ENCODE peak calls at places on chromosomes 7 and 10, in nine cellular contexts. One of them, this sample, is unnamed.

GRCh38 chr7:30406664-30407425 is 71.7 kb downstream of the NOD1 start:
- DNase-seq in endothelial cell of umbilical vein: no peak
- DNase-seq in GM12891: no peak
- DNase-seq in transverse colon: no peak
- DNase-seq in gastrocnemius medialis: peak; percentile 84
- DNase-seq in heart left ventricle: no peak
- DNase-seq in Peyer's patch: no peak
- DNase-seq in H54: no peak
- DNase-seq in ovary: no peak
- DNase-seq in this sample: no peak

GRCh38 chr7:85489498-85489897 is 302.6 kb upstream of the SEMA3D start:
- DNase-seq in transverse colon: no peak
- DNase-seq in gastrocnemius medialis: no peak
- DNase-seq in Peyer's patch: no peak
- DNase-seq in heart left ventricle: no peak
- DNase-seq in H54: no peak
- DNase-seq in ovary: no peak
- DNase-seq in endothelial cell of umbilical vein: no peak
- DNase-seq in GM12891: no peak
- DNase-seq in this sample: no peak

GRCh38 chr7:140062118-140062527 is 628 bp downstream of the PARP12 start:
- DNase-seq in GM12891: no peak
- DNase-seq in heart left ventricle: peak; percentile 51
- DNase-seq in transverse colon: peak; percentile 50
- DNase-seq in Peyer's patch: peak; percentile 73
- DNase-seq in endothelial cell of umbilical vein: peak; percentile 46
- DNase-seq in gastrocnemius medialis: no peak
- DNase-seq in H54: no peak
- DNase-seq in ovary: peak; percentile 37
- DNase-seq in this sample: no peak

GRCh38 chr10:96986200-96986856 is 154.2 kb downstream of the LCOR start:
- DNase-seq in transverse colon: no peak
- DNase-seq in heart left ventricle: no peak
- DNase-seq in ovary: no peak
- DNase-seq in Peyer's patch: no peak
- DNase-seq in endothelial cell of umbilical vein: no peak
- DNase-seq in GM12891: no peak
- DNase-seq in gastrocnemius medialis: no peak
- DNase-seq in H54: no peak
- DNase-seq in this sample: no peak

GRCh38 chr10:77036993-77037734 is 600.4 kb downstream of the KCNMA1 start:
- DNase-seq in H54: peak; percentile 13
- DNase-seq in endothelial cell of umbilical vein: peak; percentile 25
- DNase-seq in Peyer's patch: no peak
- DNase-seq in GM12891: no peak
- DNase-seq in ovary: no peak
- DNase-seq in transverse colon: no peak
- DNase-seq in gastrocnemius medialis: no peak
- DNase-seq in heart left ventricle: no peak
- DNase-seq in this sample: no peak

GRCh38 chr7:151017953-151018420 is 6.3 kb downstream of the ATG9B start:
- DNase-seq in H54: no peak
- DNase-seq in GM12891: peak; percentile 82
- DNase-seq in heart left ventricle: no peak
- DNase-seq in transverse colon: peak; percentile 77
- DNase-seq in endothelial cell of umbilical vein: peak; percentile 58
- DNase-seq in Peyer's patch: peak; percentile 89
- DNase-seq in ovary: peak; percentile 74
- DNase-seq in gastrocnemius medialis: no peak
- DNase-seq in this sample: peak; percentile 59

GRCh38 chr10:17958049-17958448 is 6.3 kb downstream of the SLC39A12 start:
- DNase-seq in heart left ventricle: no peak
- DNase-seq in Peyer's patch: no peak
- DNase-seq in GM12891: no peak
- DNase-seq in gastrocnemius medialis: no peak
- DNase-seq in endothelial cell of umbilical vein: no peak
- DNase-seq in H54: no peak
- DNase-seq in transverse colon: no peak
- DNase-seq in ovary: no peak
- DNase-seq in this sample: no peak

GRCh38 chr10:71269301-71270288 is 49.5 kb upstream of the SLC29A3 start:
- DNase-seq in H54: no peak
- DNase-seq in ovary: no peak
- DNase-seq in transverse colon: no peak
- DNase-seq in endothelial cell of umbilical vein: no peak
- DNase-seq in gastrocnemius medialis: no peak
- DNase-seq in Peyer's patch: no peak
- DNase-seq in GM12891: no peak
- DNase-seq in heart left ventricle: peak; percentile 63
- DNase-seq in this sample: no peak

GRCh38 chr7:6306471-6306870 is 34.0 kb upstream of the CYTH3 start:
- DNase-seq in ovary: no peak
- DNase-seq in gastrocnemius medialis: no peak
- DNase-seq in GM12891: no peak
- DNase-seq in H54: peak; percentile 83
- DNase-seq in endothelial cell of umbilical vein: peak; percentile 26
- DNase-seq in heart left ventricle: no peak
- DNase-seq in transverse colon: no peak
- DNase-seq in Peyer's patch: no peak
- DNase-seq in this sample: no peak

GRCh38 chr7:38909870-38910269 is 879 bp upstream of the VPS41 start:
- DNase-seq in gastrocnemius medialis: no peak
- DNase-seq in Peyer's patch: no peak
- DNase-seq in GM12891: no peak
- DNase-seq in transverse colon: no peak
- DNase-seq in H54: no peak
- DNase-seq in endothelial cell of umbilical vein: no peak
- DNase-seq in heart left ventricle: no peak
- DNase-seq in ovary: no peak
- DNase-seq in this sample: no peak

GRCh38 chr7:38907066-38907465 is 1.9 kb downstream of the VPS41 start:
- DNase-seq in GM12891: no peak
- DNase-seq in H54: no peak
- DNase-seq in heart left ventricle: no peak
- DNase-seq in ovary: no peak
- DNase-seq in transverse colon: no peak
- DNase-seq in Peyer's patch: no peak
- DNase-seq in gastrocnemius medialis: no peak
- DNase-seq in endothelial cell of umbilical vein: no peak
- DNase-seq in this sample: no peak

GRCh38 chr7:38903057-38903456 is 5.9 kb downstream of the VPS41 start:
- DNase-seq in GM12891: no peak
- DNase-seq in endothelial cell of umbilical vein: no peak
- DNase-seq in gastrocnemius medialis: no peak
- DNase-seq in heart left ventricle: no peak
- DNase-seq in ovary: no peak
- DNase-seq in H54: no peak
- DNase-seq in Peyer's patch: no peak
- DNase-seq in transverse colon: no peak
- DNase-seq in this sample: no peak

GRCh38 chr7:38905026-38905759 is 3.8 kb downstream of the VPS41 start:
- DNase-seq in transverse colon: no peak
- DNase-seq in endothelial cell of umbilical vein: no peak
- DNase-seq in gastrocnemius medialis: no peak
- DNase-seq in H54: no peak
- DNase-seq in heart left ventricle: no peak
- DNase-seq in GM12891: peak; percentile 20
- DNase-seq in ovary: no peak
- DNase-seq in Peyer's patch: no peak
- DNase-seq in this sample: no peak

GRCh38 chr7:38908759-38909335 is at the start of gene VPS41:
- DNase-seq in Peyer's patch: peak; percentile 94
- DNase-seq in H54: peak; percentile 92
- DNase-seq in heart left ventricle: peak; percentile 75
- DNase-seq in transverse colon: peak; percentile 86
- DNase-seq in GM12891: peak; percentile 60
- DNase-seq in endothelial cell of umbilical vein: peak; percentile 75
- DNase-seq in ovary: peak; percentile 76
- DNase-seq in gastrocnemius medialis: peak; percentile 59
- DNase-seq in this sample: peak; percentile 79
- TF ChIP-seq POLR2A in Peyer's patch: no peak
- TF ChIP-seq POLR2A in H54: peak; percentile 36
- TF ChIP-seq POLR2A in heart left ventricle: no peak
- TF ChIP-seq POLR2A in transverse colon: peak; percentile 35
- TF ChIP-seq POLR2A in GM12891: peak; percentile 69
- TF ChIP-seq POLR2A in endothelial cell of umbilical vein: peak; percentile 41
- TF ChIP-seq POLR2A in ovary: no peak
- TF ChIP-seq POLR2A in gastrocnemius medialis: no peak
- TF ChIP-seq POLR2A in this sample: no peak

GRCh38 chr10:125155669-125156068 is 4.7 kb downstream of the CTBP2 start:
- DNase-seq in gastrocnemius medialis: no peak
- DNase-seq in heart left ventricle: no peak
- DNase-seq in GM12891: no peak
- DNase-seq in ovary: no peak
- DNase-seq in Peyer's patch: peak; percentile 26
- DNase-seq in H54: no peak
- DNase-seq in endothelial cell of umbilical vein: no peak
- DNase-seq in transverse colon: no peak
- DNase-seq in this sample: no peak

GRCh38 chr10:125152646-125153368 is 7.6 kb downstream of the CTBP2 start:
- DNase-seq in heart left ventricle: peak; percentile 81
- DNase-seq in transverse colon: peak; percentile 74
- DNase-seq in H54: no peak
- DNase-seq in Peyer's patch: no peak
- DNase-seq in gastrocnemius medialis: no peak
- DNase-seq in GM12891: no peak
- DNase-seq in endothelial cell of umbilical vein: peak; percentile 65
- DNase-seq in ovary: no peak
- DNase-seq in this sample: peak; percentile 49

GRCh38 chr10:125155101-125155500 is 5.3 kb downstream of the CTBP2 start:
- DNase-seq in gastrocnemius medialis: no peak
- DNase-seq in ovary: no peak
- DNase-seq in GM12891: no peak
- DNase-seq in transverse colon: no peak
- DNase-seq in heart left ventricle: no peak
- DNase-seq in Peyer's patch: no peak
- DNase-seq in H54: no peak
- DNase-seq in endothelial cell of umbilical vein: peak; percentile 78
- DNase-seq in this sample: no peak

GRCh38 chr10:125154529-125154928 is 5.8 kb downstream of the CTBP2 start:
- DNase-seq in H54: no peak
- DNase-seq in heart left ventricle: no peak
- DNase-seq in GM12891: no peak
- DNase-seq in endothelial cell of umbilical vein: no peak
- DNase-seq in gastrocnemius medialis: no peak
- DNase-seq in Peyer's patch: no peak
- DNase-seq in ovary: no peak
- DNase-seq in transverse colon: no peak
- DNase-seq in this sample: no peak

DNA sequence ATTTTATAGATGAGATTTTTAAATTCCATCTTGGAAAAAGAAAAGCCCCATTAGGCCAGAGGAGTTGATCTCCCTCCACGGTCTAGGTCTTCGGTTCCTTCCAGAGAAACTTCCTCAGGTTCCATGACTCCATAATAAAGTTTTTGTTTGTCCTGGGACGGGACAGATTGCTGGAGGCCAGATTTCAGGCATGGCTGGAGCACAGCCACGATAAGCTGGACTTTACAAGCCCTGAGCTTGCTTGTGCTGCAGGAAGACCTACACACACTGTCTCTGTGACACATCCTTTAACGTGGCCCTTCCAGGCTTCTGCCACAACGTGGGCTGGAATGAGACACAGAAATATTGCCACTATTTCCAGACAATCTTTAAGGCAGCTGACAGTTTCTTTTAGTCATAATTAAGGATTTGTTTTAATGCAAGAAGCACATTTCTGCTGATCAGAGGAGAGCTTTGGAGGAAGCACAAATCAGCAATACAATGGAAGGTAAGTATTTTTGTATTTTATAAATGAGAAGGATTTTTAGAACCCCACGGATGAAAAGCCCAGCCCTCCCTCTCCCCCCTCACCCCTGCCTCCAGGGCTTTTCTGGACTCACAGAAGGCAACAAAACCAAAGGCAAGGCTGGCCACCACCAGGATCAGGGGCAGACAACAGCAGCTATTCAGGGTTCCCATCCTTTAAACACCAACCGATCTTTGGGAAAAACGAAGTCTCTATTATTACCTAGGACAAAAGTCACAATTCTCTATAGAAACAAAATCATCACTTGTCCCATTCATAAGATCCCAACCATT is 6.5 kb downstream of the CTBP2 start:
- DNase-seq in ovary: no peak
- DNase-seq in heart left ventricle: no peak
- DNase-seq in gastrocnemius medialis: no peak
- DNase-seq in Peyer's patch: no peak
- DNase-seq in H54: no peak
- DNase-seq in transverse colon: no peak
- DNase-seq in GM12891: no peak
- DNase-seq in endothelial cell of umbilical vein: peak; percentile 42
- DNase-seq in this sample: peak; percentile 51
- TF ChIP-seq POLR2A in ovary: no peak
- TF ChIP-seq POLR2A in heart left ventricle: no peak
- TF ChIP-seq POLR2A in gastrocnemius medialis: no peak
- TF ChIP-seq POLR2A in Peyer's patch: no peak
- TF ChIP-seq POLR2A in H54: no peak
- TF ChIP-seq POLR2A in transverse colon: no peak
- TF ChIP-seq POLR2A in GM12891: no peak
- TF ChIP-seq POLR2A in endothelial cell of umbilical vein: no peak
- TF ChIP-seq POLR2A in this sample: no peak

DNA sequence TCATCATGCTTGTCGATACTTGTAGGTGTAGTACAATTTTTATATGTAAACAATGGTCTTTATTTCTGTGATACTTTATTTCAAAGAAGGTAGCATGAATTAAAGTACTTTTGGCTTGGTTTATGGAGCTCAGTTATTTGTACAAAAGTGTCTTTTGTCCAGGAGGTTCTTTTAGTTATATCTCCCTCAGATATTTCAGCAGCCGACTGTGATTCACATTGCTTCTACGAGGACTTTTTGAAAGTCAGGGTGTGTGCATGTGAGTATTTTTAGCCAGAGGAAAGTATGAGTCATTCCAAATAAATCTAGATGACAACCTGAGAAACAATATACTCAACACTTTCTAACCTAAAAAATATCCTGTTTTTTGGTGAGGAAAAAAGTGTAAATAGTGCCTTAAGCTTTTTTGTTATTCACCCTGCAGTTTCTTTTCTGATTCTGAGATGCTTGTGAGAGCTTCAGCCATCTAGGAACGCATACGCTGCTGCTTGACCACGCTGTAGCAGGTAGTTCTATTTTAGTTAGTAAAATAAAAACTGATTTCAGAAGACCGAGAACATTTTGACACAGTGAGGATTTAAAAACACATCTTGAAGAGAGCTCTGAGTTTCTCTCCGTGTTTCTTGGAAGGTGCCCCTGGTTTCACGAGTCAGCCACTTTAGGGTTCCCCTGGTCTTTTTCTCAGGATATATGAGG is 532 bp upstream of the SUN1 start:
- DNase-seq in H54: peak; percentile 70
- DNase-seq in transverse colon: no peak
- DNase-seq in GM12891: peak; percentile 57
- DNase-seq in heart left ventricle: no peak
- DNase-seq in ovary: peak; percentile 58
- DNase-seq in endothelial cell of umbilical vein: peak; percentile 93
- DNase-seq in Peyer's patch: no peak
- DNase-seq in gastrocnemius medialis: no peak
- DNase-seq in this sample: peak; percentile 69
- TF ChIP-seq POLR2A in H54: no peak
- TF ChIP-seq POLR2A in transverse colon: no peak
- TF ChIP-seq POLR2A in GM12891: no peak
- TF ChIP-seq POLR2A in heart left ventricle: no peak
- TF ChIP-seq POLR2A in ovary: peak; percentile 37
- TF ChIP-seq POLR2A in endothelial cell of umbilical vein: no peak
- TF ChIP-seq POLR2A in Peyer's patch: no peak
- TF ChIP-seq POLR2A in gastrocnemius medialis: peak; percentile 60
- TF ChIP-seq POLR2A in this sample: no peak

GRCh38 chr10:20668985-20669384 is 228.1 kb downstream of the NEBL start:
- DNase-seq in ovary: no peak
- DNase-seq in GM12891: no peak
- DNase-seq in heart left ventricle: no peak
- DNase-seq in Peyer's patch: no peak
- DNase-seq in endothelial cell of umbilical vein: no peak
- DNase-seq in gastrocnemius medialis: no peak
- DNase-seq in H54: no peak
- DNase-seq in transverse colon: no peak
- DNase-seq in this sample: no peak
- TF ChIP-seq POLR2A in ovary: no peak
- TF ChIP-seq POLR2A in GM12891: no peak
- TF ChIP-seq POLR2A in heart left ventricle: no peak
- TF ChIP-seq POLR2A in Peyer's patch: no peak
- TF ChIP-seq POLR2A in endothelial cell of umbilical vein: no peak
- TF ChIP-seq POLR2A in gastrocnemius medialis: no peak
- TF ChIP-seq POLR2A in H54: no peak
- TF ChIP-seq POLR2A in transverse colon: no peak
- TF ChIP-seq POLR2A in this sample: no peak